ENCODE peak calls at places on chromosomes 16 and 17, in ten cellular contexts. U, S, Z, H, L, X, N, R, C and Y are unnamed samples.

GRCh38 chr16:84502075-84502474 is 2.4 kb downstream of the MEAK7 start:
- DNase-seq in N (no peak), H (no peak), R (no peak), X (no peak), U (no peak), Z (no peak), C (no peak), S (no peak), L (no peak), Y (no peak)

GRCh38 chr17:78219396-78220150 is 5.5 kb downstream of the BIRC5 start:
- DNase-seq in S (no peak), U (no peak), Z (no peak), N (no peak), X (no peak), C (no peak), R (no peak), H (no peak), L (no peak), Y (no peak)

GRCh38 chr17:726331-726919 is 6.0 kb upstream of the TLCD3A start:
- DNase-seq in Z (peak), U (no peak), R (no peak), S (no peak), H (peak), N (no peak), C (no peak), X (no peak), L (no peak), Y (no peak)

GRCh38 chr17:45310380-45311324 is 6.2 kb downstream of the MAP3K14 start:
- DNase-seq in S (peak), Z (peak), X (no peak), L (no peak), H (no peak), C (no peak), R (no peak), U (no peak), N (no peak), Y (no peak)

GRCh38 chr16:68231384-68232136 is 4.4 kb downstream of the ESRP2 start:
- DNase-seq in R (no peak), U (no peak), Z (no peak), L (no peak), X (no peak), S (no peak), C (no peak), N (no peak), H (no peak), Y (no peak)

GRCh38 chr17:38604479-38605229 is 1.1 kb downstream of the SRCIN1 start:
- DNase-seq in Z (no peak), S (no peak), L (no peak), U (no peak), X (peak), C (peak), H (peak), R (no peak), N (peak), Y (no peak)

GRCh38 chr17:38425744-38426143 is 2.5 kb upstream of the ARHGAP23 start:
- DNase-seq in C (no peak), X (no peak), R (peak), N (no peak), U (no peak), H (no peak), L (peak), Z (no peak), S (no peak), Y (no peak)

GRCh38 chr16:986925-987581 is 5.5 kb downstream of the SOX8 start:
- DNase-seq in S (no peak), H (no peak), U (no peak), Z (no peak), X (no peak), R (no peak), N (no peak), L (no peak), C (no peak), Y (no peak)

GRCh38 chr16:12158428-12158827 is 181.9 kb downstream of the SNX29 start:
- DNase-seq in C (no peak), X (no peak), U (no peak), S (no peak), H (no peak), N (no peak), Z (no peak), L (peak), R (peak), Y (no peak)

GRCh38 chr16:71723537-71724319 is 773 bp downstream of the PHLPP2 start:
- DNase-seq in X (peak), L (peak), C (peak), Z (peak), R (peak), N (peak), H (peak), U (peak), S (peak), Y (peak)

GRCh38 chr16:85173981-85174751 is 61.9 kb upstream of the CIBAR2 start:
- DNase-seq in H (peak), C (no peak), Z (peak), S (peak), X (no peak), L (peak), U (no peak), R (peak), N (no peak), Y (no peak)

GRCh38 chr16:79381552-79382042 is 218.9 kb downstream of the MAF start:
- DNase-seq in X (no peak), L (no peak), N (peak), H (no peak), S (no peak), U (no peak), R (no peak), C (no peak), Z (no peak), Y (peak)

GRCh38 chr17:61314368-61315078 is 85.1 kb upstream of the TBX2 start:
- DNase-seq in U (no peak), S (no peak), N (no peak), X (no peak), Z (peak), L (no peak), C (no peak), H (no peak), R (no peak), Y (no peak)

GRCh38 chr16:55701442-55702319 is 45.9 kb downstream of the SLC6A2 start:
- DNase-seq in U (no peak), S (peak), N (no peak), C (peak), L (peak), Z (peak), H (peak), R (peak), X (peak), Y (peak)

GRCh38 chr17:33328129-33328528 is 35.0 kb upstream of the ASIC2 start:
- DNase-seq in U (no peak), H (no peak), S (no peak), C (no peak), Z (no peak), N (no peak), R (no peak), X (no peak), L (no peak), Y (no peak)

GRCh38 chr16:57045694-57046381 is 46.5 kb upstream of the CPNE2 start:
- DNase-seq in L (peak), U (no peak), Z (peak), H (peak), C (no peak), X (peak), R (no peak), S (no peak), N (peak), Y (no peak)

GRCh38 chr17:40124279-40125141 is 2.7 kb downstream of the MSL1 start:
- DNase-seq in R (peak), U (no peak), N (no peak), H (no peak), X (no peak), S (peak), C (no peak), Z (no peak), L (peak), Y (no peak)

GRCh38 chr17:77254961-77255741 is 114.4 kb downstream of the SEC14L1 start:
- DNase-seq in L (peak), H (no peak), X (no peak), S (no peak), N (no peak), U (no peak), Z (peak), C (no peak), R (peak), Y (no peak)

GRCh38 chr17:81163703-81164413 is 1.4 kb upstream of the PVALEF start:
- DNase-seq in H (no peak), N (no peak), R (no peak), Z (no peak), S (no peak), U (no peak), L (no peak), C (no peak), X (no peak), Y (no peak)

GRCh38 chr17:77909236-77909635 is 49.3 kb upstream of the TNRC6C start:
- DNase-seq in C (no peak), S (no peak), U (no peak), X (no peak), N (no peak), H (no peak), L (no peak), Z (no peak), R (no peak), Y (no peak)